ENCODE peak calls at places on chromosome 21, in eight cellular contexts. Z is astrocyte, Y is GM23248, Q is GM23338, L is H9, B is PC-9, W is MM.1S, S is osteoblast. O is an unnamed sample. For H3K79me2, H3K4me1 and H4K20me1, the result is how much of the 10 kb centered on the place peaks cover.

GRCh38 chr21:35886887-35887286 is 173.4 kb downstream of the SETD4 start:
- DNase-seq in Y (no peak), S (no peak), Q (no peak), B (no peak), W (no peak), L (no peak), Z (no peak), O (no peak)

GRCh38 chr21:43739648-43740435 is 20.9 kb downstream of the PDXK start:
- DNase-seq in Q (no peak), S (peak), L (peak), W (no peak), B (no peak), Z (no peak), Y (no peak), O (no peak)

GRCh38 chr21:34889287-34889536 is 159.9 kb downstream of the RUNX1 start:
- DNase-seq in S (peak), Q (peak), L (peak), Y (peak), B (no peak), W (peak), Z (peak), O (no peak)

GRCh38 chr21:39452965-39453332 is 1.2 kb downstream of the SH3BGR start:
- DNase-seq in S (no peak), Z (no peak), W (no peak), B (no peak), L (no peak), Y (no peak), Q (no peak), O (no peak)

GRCh38 chr21:43191521-43191920 is 22.7 kb downstream of the CRYAA start:
- DNase-seq in B (no peak), Y (no peak), L (peak), S (peak), Z (no peak), Q (no peak), W (no peak), O (no peak)

GRCh38 chr21:41168391-41169257 is 664 bp downstream of the BACE2 start:
- DNase-seq in L (peak), B (peak), W (peak), Z (peak), Y (peak), S (peak), Q (peak), O (no peak)

GRCh38 chr21:29654855-29655254 is 284.9 kb downstream of the GRIK1 start:
- DNase-seq in Y (no peak), W (no peak), B (no peak), L (no peak), Z (no peak), S (no peak), Q (no peak), O (no peak)

GRCh38 chr21:41419921-41420862 is 5.8 kb upstream of the MX1 start:
- DNase-seq in Q (peak), S (peak), L (peak), Y (peak), W (peak), Z (peak), B (peak), O (peak)

GRCh38 chr21:32413697-32414578 is 1.4 kb downstream of the EVA1C start:
- DNase-seq in Y (peak), Z (peak), W (no peak), B (no peak), Q (no peak), L (no peak), S (peak), O (no peak)

GRCh38 chr21:42818328-42818749 is 61.0 kb downstream of the WDR4 start:
- DNase-seq in Q (peak), W (peak), Z (peak), Y (peak), L (peak), B (no peak), S (peak), O (peak)

GRCh38 chr21:42097274-42097673 is 26.2 kb downstream of the UMODL1 start:
- DNase-seq in Z (no peak), L (no peak), Y (peak), B (no peak), W (no peak), Q (no peak), S (no peak), O (no peak)

GRCh38 chr21:42346441-42346840 is 4.4 kb downstream of the TFF2 start:
- DNase-seq in L (no peak), S (no peak), Z (no peak), B (no peak), Y (no peak), W (no peak), Q (no peak), O (no peak)

GRCh38 chr21:42424848-42425602 is 21.3 kb downstream of the UBASH3A start:
- DNase-seq in B (no peak), Y (no peak), S (no peak), Q (no peak), L (no peak), W (peak), Z (no peak), O (no peak)

GRCh38 chr21:34668803-34669148 is at the start of gene CLIC6:
- DNase-seq in W (no peak), Y (no peak), B (no peak), Q (peak), L (peak), S (no peak), Z (no peak), O (no peak)

GRCh38 chr21:16269497-16269896 is 539.7 kb downstream of the USP25 start:
- DNase-seq in S (no peak), Z (no peak), B (no peak), Q (no peak), W (no peak), L (no peak), Y (no peak), O (no peak)

GRCh38 chr21:34545079-34545884 is 33.3 kb upstream of the KCNE1 start:
- DNase-seq in S (peak), Y (peak), W (peak), B (peak), Z (peak), L (no peak), Q (peak), O (no peak)

GRCh38 chr21:43297411-43297981 is 128.7 kb downstream of the CRYAA start:
- DNase-seq in B (no peak), Q (no peak), Y (no peak), W (no peak), S (no peak), Z (no peak), L (no peak), O (no peak)

DNA sequence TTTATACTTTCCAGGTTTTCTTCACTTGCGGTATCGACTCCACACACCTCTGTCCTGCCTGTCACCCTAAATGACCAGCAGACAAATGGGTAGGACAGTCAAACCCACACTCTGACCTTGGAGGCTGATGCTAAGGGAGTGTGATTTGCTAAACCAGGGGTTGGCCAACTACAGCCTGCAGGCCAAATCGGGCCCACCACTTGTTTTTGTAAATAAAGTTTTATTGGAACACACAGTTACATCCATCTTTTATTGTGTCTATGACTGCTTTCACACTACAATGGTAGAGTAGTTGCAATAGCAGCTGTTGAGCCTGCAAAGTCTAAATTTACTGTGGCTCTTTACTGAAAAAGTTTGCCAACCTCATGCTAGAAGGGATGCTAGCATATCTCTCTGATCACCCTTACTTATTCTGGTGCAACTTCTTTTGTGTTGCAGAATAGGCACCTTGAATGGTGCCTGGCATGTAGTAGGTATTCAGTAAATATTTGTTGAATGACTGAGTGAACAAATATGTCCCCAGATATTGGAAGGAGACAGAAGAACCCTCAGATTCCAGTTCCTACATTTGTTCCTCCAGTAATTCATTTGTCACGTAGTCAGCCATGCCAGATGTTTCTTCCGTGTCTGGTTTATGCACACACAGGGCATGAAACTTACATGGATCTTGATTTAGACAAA is 18.6 kb downstream of the IFNGR2 start:
- DNase-seq in W (no peak), B (peak), Z (no peak), L (no peak), S (no peak), Y (no peak), Q (no peak), O (no peak)
- H3K79me2 ChIP-seq in W (half or more), B (under half), Z (under half), L (under half), S (half or more), Y (half or more), Q (under half), O (under half)

GRCh38 chr21:45078877-45079281 is 4.5 kb downstream of the ADARB1 start:
- DNase-seq in L (no peak), Q (no peak), Y (peak), S (peak), B (no peak), W (no peak), Z (peak), O (no peak)

GRCh38 chr21:45080232-45080631 is 5.9 kb downstream of the ADARB1 start:
- DNase-seq in S (no peak), Z (no peak), Y (peak), W (no peak), Q (no peak), B (no peak), L (no peak), O (no peak)

GRCh38 chr21:45080639-45081414 is 6.4 kb downstream of the ADARB1 start:
- DNase-seq in W (no peak), B (no peak), Z (peak), Q (no peak), S (no peak), L (no peak), Y (peak), O (no peak)

GRCh38 chr21:45078371-45078770 is 4.0 kb downstream of the ADARB1 start:
- DNase-seq in Y (no peak), B (no peak), Q (no peak), L (peak), W (no peak), S (no peak), Z (no peak), O (no peak)

GRCh38 chr21:45079351-45079750 is 5.0 kb downstream of the ADARB1 start:
- DNase-seq in Z (no peak), W (no peak), L (peak), B (no peak), S (no peak), Y (peak), Q (no peak), O (no peak)
- H3K4me1 ChIP-seq in Z (under half), W (under half), L (under half), B (under half), S (under half), Y (under half), Q (under half), O (under half)

GRCh38 chr21:14922980-14923379 is 141.8 kb downstream of the NRIP1 start:
- DNase-seq in B (no peak), Z (no peak), S (no peak), L (no peak), Q (no peak), W (no peak), Y (no peak), O (no peak)

GRCh38 chr21:14923468-14923867 is 141.3 kb downstream of the NRIP1 start:
- DNase-seq in Q (no peak), W (no peak), Y (peak), L (no peak), Z (peak), B (no peak), S (peak), O (no peak)

DNA sequence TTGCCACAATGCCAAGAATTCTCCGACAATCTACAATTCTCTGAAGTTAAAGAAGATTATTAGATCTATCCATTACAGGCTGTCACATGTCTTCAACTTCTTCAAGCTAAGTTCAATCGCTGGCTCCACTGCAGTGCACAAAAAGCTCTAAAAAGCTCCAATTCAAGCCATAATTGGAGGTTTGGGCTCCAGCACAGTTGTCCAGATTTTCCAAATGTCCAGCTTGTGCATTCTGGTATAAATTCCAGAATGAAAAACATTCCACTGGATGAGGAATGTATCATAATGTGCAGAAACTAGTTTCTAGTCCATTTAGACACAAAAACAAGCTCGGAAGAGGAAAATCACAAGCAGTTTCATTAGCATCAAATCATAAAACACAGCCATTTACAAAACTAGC is 138.6 kb downstream of the NRIP1 start:
- DNase-seq in L (no peak), S (peak), Y (no peak), Z (peak), W (no peak), B (no peak), Q (no peak), O (no peak)
- H4K20me1 ChIP-seq in L (under half), S (under half), Y (under half), Z (under half), W (under half), B (under half), Q (under half), O (under half)

GRCh38 chr21:21996891-21997290 is 998.7 kb downstream of the NCAM2 start:
- DNase-seq in Q (no peak), B (no peak), W (no peak), Z (no peak), L (no peak), Y (no peak), S (no peak), O (no peak)

GRCh38 chr21:21997390-21998333 is 999.5 kb downstream of the NCAM2 start:
- DNase-seq in B (no peak), W (peak), L (no peak), Y (no peak), S (no peak), Q (peak), Z (no peak), O (no peak)
- H3K79me2 ChIP-seq in B (under half), W (under half), L (under half), Y (under half), S (under half), Q (under half), Z (under half), O (under half)

GRCh38 chr21:45555557-45556301 is 13.5 kb upstream of the SLC19A1 start:
- DNase-seq in Q (peak), W (peak), Y (peak), L (peak), S (peak), Z (peak), B (no peak), O (no peak)

GRCh38 chr21:45555251-45555556 is 13.0 kb upstream of the SLC19A1 start:
- DNase-seq in Y (no peak), B (no peak), Z (no peak), W (no peak), Q (no peak), L (no peak), S (no peak), O (no peak)

GRCh38 chr21:45556302-45556644 is 14.0 kb upstream of the SLC19A1 start:
- DNase-seq in Z (no peak), Q (no peak), W (no peak), B (no peak), Y (no peak), L (peak), S (no peak), O (no peak)

GRCh38 chr21:45552696-45553391 is 10.6 kb upstream of the SLC19A1 start:
- DNase-seq in S (peak), Z (no peak), B (no peak), Q (no peak), W (no peak), Y (no peak), L (peak), O (no peak)

GRCh38 chr21:45554477-45555175 is 12.4 kb upstream of the SLC19A1 start:
- DNase-seq in Z (no peak), S (peak), Y (peak), Q (peak), W (peak), L (peak), B (no peak), O (no peak)
- H3K4me1 ChIP-seq in Z (under half), S (under half), Y (under half), Q (under half), W (under half), L (under half), B (under half), O (under half)

DNA sequence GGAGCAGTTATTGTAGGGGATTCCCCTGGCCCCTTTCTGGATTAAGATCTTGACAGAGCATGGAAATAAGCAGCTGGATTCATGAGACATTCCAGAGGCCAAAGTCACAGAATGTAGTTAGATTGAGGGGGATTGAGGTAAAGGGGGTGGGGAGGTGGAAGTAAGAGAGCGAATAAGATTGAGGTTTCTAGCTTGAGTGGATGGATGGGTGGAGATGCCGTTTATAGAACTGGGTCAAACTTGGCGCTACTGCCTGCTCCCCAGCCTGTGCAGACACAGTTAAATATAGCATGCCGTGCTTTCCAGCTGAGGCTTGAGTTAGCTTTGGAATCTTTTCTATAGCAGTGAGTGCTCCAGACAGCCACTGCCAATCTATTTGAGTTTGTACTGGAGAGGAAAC is 85.6 kb downstream of the DYRK1A start:
- DNase-seq in S (peak), Q (no peak), Y (peak), L (no peak), Z (peak), B (no peak), W (no peak), O (no peak)
- H4K20me1 ChIP-seq in S (half or more), Q (half or more), Y (under half), L (under half), Z (half or more), B (under half), W (under half), O (under half)

GRCh38 chr21:15006594-15007230 is 58.1 kb downstream of the NRIP1 start:
- DNase-seq in W (no peak), S (no peak), L (no peak), Q (no peak), Y (no peak), B (no peak), Z (no peak), O (no peak)

GRCh38 chr21:15009964-15010363 is 54.8 kb downstream of the NRIP1 start:
- DNase-seq in L (no peak), B (no peak), Y (peak), W (no peak), S (peak), Q (no peak), Z (peak), O (no peak)

GRCh38 chr21:15010645-15011044 is 54.2 kb downstream of the NRIP1 start:
- DNase-seq in B (no peak), Q (no peak), W (no peak), Y (no peak), Z (peak), L (no peak), S (no peak), O (no peak)

GRCh38 chr21:15005391-15005790 is 59.4 kb downstream of the NRIP1 start:
- DNase-seq in Q (peak), L (peak), B (no peak), S (no peak), Z (no peak), Y (peak), W (no peak), O (no peak)

DNA sequence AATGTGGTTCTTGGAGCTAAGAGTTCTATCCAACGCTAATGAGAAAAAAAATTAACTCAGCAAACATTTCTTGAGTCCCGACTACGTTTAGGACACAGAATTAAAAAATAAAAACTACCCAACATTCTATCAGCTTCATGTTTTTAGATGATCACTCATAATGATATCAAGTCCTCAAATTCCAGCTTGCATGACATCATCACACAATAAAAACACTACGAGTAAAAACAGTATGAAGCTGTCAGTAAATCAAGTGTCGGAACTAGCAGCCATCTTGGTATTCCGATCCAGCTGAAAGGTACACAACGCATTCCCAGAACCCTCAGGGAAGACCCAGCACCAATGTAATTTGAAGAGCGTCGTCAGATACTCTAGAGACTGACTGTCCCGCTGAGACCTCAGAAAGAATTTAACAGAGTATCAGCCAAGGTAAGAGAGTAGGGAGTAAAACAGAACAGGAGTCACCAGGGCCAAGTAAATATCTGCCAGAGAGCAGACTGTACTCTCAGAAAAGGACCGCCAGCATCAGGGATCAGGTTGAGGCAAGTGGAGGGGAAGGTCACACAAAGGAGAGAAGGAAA is 57.0 kb downstream of the NRIP1 start:
- DNase-seq in Q (no peak), B (no peak), Z (no peak), S (no peak), W (no peak), L (no peak), Y (no peak), O (no peak)
- H3K79me2 ChIP-seq in Q (under half), B (half or more), Z (half or more), S (half or more), W (under half), L (under half), Y (half or more), O (half or more)